ENCODE peak calls at places on chromosomes 3 and 15, in four cellular contexts. E is HepG2, V is A549, H is endothelial cell of umbilical vein. B is an unnamed sample.

GRCh38 chr3:184227481-184227935 is 1.9 kb upstream of the VWA5B2 start:
- DNase-seq in E (peak; percentile 44), H (peak; percentile 36), V (peak; percentile 34), B (peak; percentile 55)

GRCh38 chr3:126606021-126606420 is 47.3 kb upstream of the C3orf22 start:
- DNase-seq in V (no peak), H (no peak), E (no peak), B (no peak)

GRCh38 chr15:33955945-33956344 is 12.4 kb upstream of the CHRM5 start:
- DNase-seq in V (no peak), E (no peak), H (no peak), B (no peak)

GRCh38 chr3:133475245-133476010 is 75.6 kb downstream of the BFSP2 start:
- DNase-seq in H (no peak), E (no peak), V (no peak), B (no peak)

GRCh38 chr3:66572938-66573710 is 72.3 kb upstream of the LRIG1 start:
- DNase-seq in V (no peak), H (no peak), E (peak; percentile 8), B (peak; percentile 10)

GRCh38 chr3:98022978-98023820 is 11.9 kb downstream of the GABRR3 start:
- DNase-seq in V (peak; percentile 79), H (peak; percentile 66), E (peak; percentile 56), B (peak; percentile 79)

GRCh38 chr3:10205461-10206165 is 40.9 kb downstream of the IRAK2 start:
- DNase-seq in E (no peak), H (peak; percentile 93), V (peak; percentile 82), B (no peak)

GRCh38 chr15:56393277-56393676 is 28.1 kb downstream of the TEX9 start:
- DNase-seq in H (no peak), V (no peak), E (no peak), B (no peak)

GRCh38 chr3:169390310-169390731 is 273.2 kb downstream of the MECOM start:
- DNase-seq in V (no peak), H (peak; percentile 80), E (no peak), B (no peak)

GRCh38 chr3:155079795-155080546 is at the start of gene MME:
- DNase-seq in V (no peak), H (peak; percentile 69), E (no peak), B (no peak)

GRCh38 chr3:162112719-162113118 is 616.1 kb downstream of the OTOL1 start:
- DNase-seq in V (no peak), H (no peak), E (no peak), B (no peak)

GRCh38 chr3:100902572-100902971 is 90.6 kb downstream of the ABI3BP start:
- DNase-seq in V (no peak), E (no peak), H (no peak), B (no peak)

GRCh38 chr3:158167737-158168469 is 58.0 kb downstream of the RSRC1 start:
- DNase-seq in E (peak; percentile 28), V (peak; percentile 79), H (peak; percentile 75), B (peak; percentile 92)

GRCh38 chr3:45959201-45959600 is 15.9 kb downstream of the CXCR6 start:
- DNase-seq in H (no peak), V (no peak), E (no peak), B (no peak)

GRCh38 chr15:62983956-62984355 is 58.6 kb upstream of the TPM1 start:
- DNase-seq in V (no peak), E (no peak), H (no peak), B (peak; percentile 15)

GRCh38 chr3:14347110-14347509 is 55.3 kb upstream of the SLC6A6 start:
- DNase-seq in E (no peak), V (no peak), H (no peak), B (no peak)

GRCh38 chr15:75943713-75944215 is 40.1 kb downstream of the FBXO22 start:
- DNase-seq in V (no peak), H (no peak), E (no peak), B (peak; percentile 45)

GRCh38 chr3:123055352-123055751 is 11.5 kb upstream of the PDIA5 start:
- DNase-seq in V (no peak), E (no peak), H (no peak), B (no peak)

GRCh38 chr15:42510258-42511009 is 15.0 kb downstream of the SNAP23 start:
- DNase-seq in E (no peak), V (no peak), H (no peak), B (no peak)

GRCh38 chr3:126620743-126621142 is 34.2 kb downstream of the TXNRD3 start:
- DNase-seq in E (no peak), H (no peak), V (no peak), B (no peak)

GRCh38 chr3:72039677-72040076 is 254.7 kb upstream of the PROK2 start:
- DNase-seq in E (no peak), H (no peak), V (no peak), B (no peak)

GRCh38 chr15:29818141-29818540 is 4.1 kb downstream of the TJP1 start:
- DNase-seq in E (no peak), H (peak; percentile 77), V (no peak), B (no peak)

GRCh38 chr3:142987080-142987700 is 14.2 kb upstream of the U2SURP start:
- DNase-seq in E (peak; percentile 18), V (peak; percentile 50), H (peak; percentile 51), B (peak; percentile 59)

GRCh38 chr3:42013652-42014442 is 51.9 kb upstream of the ULK4 start:
- DNase-seq in V (no peak), H (no peak), E (no peak), B (peak; percentile 52)

GRCh38 chr15:99682455-99682854 is 50.8 kb downstream of the LYSMD4 start:
- DNase-seq in E (no peak), H (peak; percentile 94), V (peak; percentile 19), B (no peak)

GRCh38 chr3:89506462-89507143 is 399.2 kb downstream of the EPHA3 start:
- DNase-seq in H (no peak), E (no peak), V (no peak), B (no peak)

GRCh38 chr3:157109267-157110141 is 50.4 kb downstream of the CCNL1 start:
- DNase-seq in H (no peak), E (no peak), V (no peak), B (no peak)

GRCh38 chr3:196872316-196872715 is 4.6 kb downstream of the SENP5 start:
- DNase-seq in V (no peak), E (no peak), H (no peak), B (no peak)

GRCh38 chr15:95323798-95324197 is 1006.7 kb upstream of the NR2F2 start:
- DNase-seq in E (no peak), H (peak; percentile 58), V (no peak), B (no peak)

GRCh38 chr15:73754461-73754860 is 1.3 kb upstream of the INSYN1 start:
- DNase-seq in H (no peak), E (no peak), V (no peak), B (no peak)

GRCh38 chr3:191997093-191997492 is 536.1 kb downstream of the PYDC2 start:
- DNase-seq in H (peak; percentile 4), E (no peak), V (no peak), B (no peak)

GRCh38 chr15:100722551-100723322 is 120.3 kb downstream of the ASB7 start:
- DNase-seq in E (no peak), V (no peak), H (no peak), B (no peak)

GRCh38 chr3:52532838-52533622 is 627 bp downstream of the NT5DC2 start:
- DNase-seq in V (no peak), H (no peak), E (no peak), B (peak; percentile 51)

GRCh38 chr3:69725994-69726571 is 13.2 kb upstream of the MITF start:
- DNase-seq in E (no peak), V (no peak), H (no peak), B (no peak)

GRCh38 chr3:69731080-69731479 is 8.2 kb upstream of the MITF start:
- DNase-seq in V (no peak), H (no peak), E (no peak), B (no peak)

GRCh38 chr3:69724722-69725435 is 14.4 kb upstream of the MITF start:
- DNase-seq in H (no peak), E (no peak), V (peak; percentile 47), B (peak; percentile 48)

DNA sequence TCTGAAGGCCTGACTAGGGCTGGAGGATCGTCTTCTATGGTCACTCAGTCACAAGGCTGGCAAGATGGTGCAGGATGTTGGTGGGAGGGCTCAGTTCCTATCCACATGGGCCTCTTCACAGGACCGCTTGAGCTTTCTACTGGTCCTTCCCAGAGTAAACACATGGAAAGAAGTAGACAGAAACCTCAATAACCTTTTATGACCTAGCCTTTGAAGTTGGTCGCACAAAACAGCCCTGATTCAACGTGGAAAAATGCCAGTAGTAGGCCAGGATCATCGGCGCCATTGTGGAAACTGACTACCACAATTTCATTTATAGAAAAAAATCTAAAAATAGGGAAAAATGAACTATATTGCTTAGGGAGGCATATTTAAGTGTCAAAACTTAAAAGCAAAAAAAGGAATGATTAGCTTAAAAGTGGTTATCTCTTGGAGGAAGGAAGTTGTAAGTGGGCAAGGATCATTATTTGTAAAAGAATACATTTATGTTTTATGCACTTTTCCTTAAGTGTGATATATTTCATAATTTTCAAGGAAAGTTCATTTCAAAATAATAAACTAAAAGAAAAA is 9.8 kb upstream of the MITF start:
- DNase-seq in H (no peak), E (peak; percentile 26), V (no peak), B (no peak)
- TF ChIP-seq MYC in H (no peak), E (no peak), V (no peak), B (no peak)

GRCh38 chr3:149332227-149332765 is 1.1 kb downstream of the TM4SF18 start:
- DNase-seq in E (no peak), V (no peak), H (peak; percentile 81), B (no peak)
- TF ChIP-seq MAX in E (no peak), V (no peak), H (no peak), B (no peak)

DNA sequence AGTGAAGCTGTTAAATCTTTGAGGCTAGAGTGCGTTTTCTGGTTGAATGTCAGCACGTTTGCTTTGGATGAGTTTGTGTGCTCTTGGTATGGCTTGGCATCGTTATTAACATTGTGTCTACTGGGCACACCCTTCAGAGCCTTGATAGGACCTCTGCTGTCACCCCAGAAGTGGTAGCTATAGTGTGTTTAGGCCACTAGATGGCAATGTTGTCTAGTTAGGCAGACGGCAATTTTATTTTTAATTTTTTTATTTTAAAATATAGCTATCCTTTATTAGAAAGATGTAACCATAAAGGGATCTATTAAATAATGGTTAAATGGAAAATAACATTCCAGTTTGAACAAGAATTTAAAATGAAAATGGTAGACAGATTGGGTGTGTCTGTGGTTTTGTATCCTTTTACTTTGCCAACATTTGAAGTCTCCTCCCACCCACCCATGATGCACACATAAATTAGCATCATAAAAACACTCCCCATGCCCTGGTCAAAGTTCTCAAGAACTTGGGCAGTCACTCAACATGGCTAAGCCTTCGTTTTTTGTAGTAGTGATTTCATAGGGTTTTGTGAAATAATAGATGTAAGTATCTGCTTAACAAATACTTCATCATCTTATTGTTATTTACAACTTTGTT is 200.7 kb downstream of the KCNH8 start:
- DNase-seq in H (no peak), V (peak; percentile 36), E (peak; percentile 8), B (peak; percentile 29)
- TF ChIP-seq MYC in H (no peak), V (no peak), E (no peak), B (no peak)

GRCh38 chr15:90862487-90862886 is 5.9 kb upstream of the FURIN start:
- DNase-seq in E (no peak), H (no peak), V (no peak), B (no peak)

GRCh38 chr15:90860942-90861675 is 7.3 kb upstream of the FURIN start:
- DNase-seq in V (peak; percentile 92), E (peak; percentile 94), H (no peak), B (peak; percentile 40)

GRCh38 chr15:90859234-90860131 is 8.9 kb upstream of the FURIN start:
- DNase-seq in E (peak; percentile 71), V (no peak), H (no peak), B (peak; percentile 56)

GRCh38 chr15:90857883-90858443 is 10.4 kb upstream of the FURIN start:
- DNase-seq in H (no peak), E (no peak), V (no peak), B (no peak)

GRCh38 chr15:90860450-90860849 is 7.9 kb upstream of the FURIN start:
- DNase-seq in V (no peak), E (peak; percentile 80), H (no peak), B (no peak)
- TF ChIP-seq MAX in V (no peak), E (no peak), H (no peak), B (no peak)

B was measured in NB4.